ENCODE peak calls at places on chromosomes 3 and 15, in eight cellular contexts. R is IMR-90; Q is spleen; E is stimulated activated CD8-positive, alpha-beta memory T cell treated with anti-CD3 and anti-CD28 coated beads, Interleukin-12 subunit alpha, Interleukin-12 subunit beta, amount 100 ng/mL, for 1 hour; G is effector memory CD4-positive, alpha-beta T cell; B is endothelial cell; U is esophagus squamous epithelium; W is omental fat pad. M is an unnamed sample.

GRCh38 chr15:101068961-101069734 is 150.0 kb downstream of the LRRK1 start:
- DNase-seq in U (no peak), R (peak; percentile 61), E (no peak), B (peak; percentile 38), Q (peak; percentile 51), G (no peak), W (no peak), M (no peak)

GRCh38 chr15:79060175-79060574 is 30.4 kb downstream of the RASGRF1 start:
- DNase-seq in R (no peak), E (no peak), W (no peak), Q (peak; percentile 30), G (no peak), B (no peak), U (no peak), M (no peak)

GRCh38 chr15:70088427-70088826 is 9.3 kb downstream of the TLE3 start:
- DNase-seq in Q (no peak), B (no peak), E (no peak), R (no peak), G (no peak), U (no peak), W (no peak), M (no peak)

GRCh38 chr3:32325957-32326356 is 65.7 kb upstream of the CMTM7 start:
- DNase-seq in Q (no peak), E (no peak), U (no peak), W (no peak), G (no peak), R (no peak), B (no peak), M (no peak)

GRCh38 chr15:72077950-72078349 is 40.0 kb downstream of the MYO9A start:
- DNase-seq in Q (no peak), B (no peak), W (no peak), R (peak; percentile 13), U (no peak), G (no peak), E (no peak), M (no peak)

GRCh38 chr15:73986055-73986775 is 5.9 kb downstream of the STOML1 start:
- DNase-seq in B (no peak), Q (no peak), U (no peak), W (no peak), E (no peak), R (no peak), G (no peak), M (peak; percentile 37)

GRCh38 chr3:71109241-71109976 is 474.1 kb downstream of the FOXP1 start:
- DNase-seq in G (no peak), B (no peak), W (no peak), E (no peak), R (peak; percentile 90), U (no peak), Q (no peak), M (no peak)

GRCh38 chr15:67114846-67115521 is 49.6 kb downstream of the SMAD3 start:
- DNase-seq in G (no peak), Q (peak; percentile 5), E (no peak), B (no peak), R (peak; percentile 56), U (no peak), W (no peak), M (no peak)

GRCh38 chr3:194875581-194876402 is 190.1 kb downstream of the FAM43A start:
- DNase-seq in R (no peak), Q (no peak), G (no peak), B (no peak), U (no peak), W (no peak), E (no peak), M (no peak)

GRCh38 chr3:141552440-141552991 is 65.7 kb downstream of the RASA2 start:
- DNase-seq in U (no peak), R (peak; percentile 28), E (no peak), B (no peak), W (no peak), G (no peak), Q (no peak), M (no peak)

GRCh38 chr3:62374375-62374876 is 1.1 kb upstream of the FEZF2 start:
- DNase-seq in G (no peak), W (no peak), Q (no peak), B (peak; percentile 12), E (no peak), U (no peak), R (peak; percentile 6), M (no peak)

GRCh38 chr3:147854542-147854941 is 445.4 kb downstream of the ZIC1 start:
- DNase-seq in Q (no peak), B (no peak), E (no peak), R (no peak), W (no peak), U (no peak), G (no peak), M (no peak)

GRCh38 chr3:46472736-46473135 is 8.0 kb upstream of the LTF start:
- DNase-seq in G (no peak), W (no peak), Q (no peak), E (no peak), R (no peak), B (no peak), U (no peak), M (no peak)

GRCh38 chr3:100089802-100090668 is 24.3 kb downstream of the FILIP1L start:
- DNase-seq in U (no peak), Q (no peak), W (no peak), B (peak; percentile 16), R (peak; percentile 69), E (no peak), G (no peak), M (no peak)

GRCh38 chr3:49601358-49602048 is 47.2 kb downstream of the BSN start:
- DNase-seq in G (no peak), Q (no peak), W (no peak), E (no peak), R (peak; percentile 65), B (no peak), U (no peak), M (no peak)

GRCh38 chr3:171346582-171346981 is 113.6 kb downstream of the TNIK start:
- DNase-seq in U (no peak), R (no peak), Q (no peak), B (no peak), G (no peak), W (no peak), E (no peak), M (no peak)

GRCh38 chr3:16399473-16399872 is 114.0 kb downstream of the RFTN1 start:
- DNase-seq in G (no peak), B (no peak), E (no peak), U (no peak), R (peak; percentile 95), W (no peak), Q (no peak), M (no peak)

GRCh38 chr3:40267940-40268707 is 41.4 kb upstream of the EIF1B start:
- DNase-seq in U (no peak), R (no peak), E (no peak), W (no peak), G (no peak), B (no peak), Q (no peak), M (no peak)

GRCh38 chr15:38252481-38253311 is at the start of gene SPRED1:
- DNase-seq in U (no peak), R (peak; percentile 48), Q (peak; percentile 90), W (no peak), E (no peak), G (no peak), B (peak; percentile 75), M (peak; percentile 74)

GRCh38 chr3:148957586-148957985 is 33.8 kb upstream of the GYG1 start:
- DNase-seq in Q (no peak), B (peak; percentile 41), R (no peak), E (no peak), U (no peak), G (no peak), W (no peak), M (no peak)

GRCh38 chr3:32392530-32393302 is 1.1 kb downstream of the CMTM7 start:
- DNase-seq in G (no peak), R (peak; percentile 77), W (peak; percentile 37), U (no peak), B (no peak), E (no peak), Q (no peak), M (no peak)

GRCh38 chr3:129936757-129937156 is 37.8 kb upstream of the TRH start:
- DNase-seq in U (no peak), B (no peak), W (no peak), G (peak; percentile 10), E (no peak), Q (peak; percentile 66), R (peak; percentile 28), M (no peak)

GRCh38 chr15:84715442-84716035 is 400 bp downstream of the SEC11A start:
- DNase-seq in E (no peak), R (peak; percentile 28), Q (peak; percentile 82), B (no peak), U (no peak), W (no peak), G (no peak), M (no peak)